ENCODE peak calls at places on chromosomes 2 and 18, in six cellular contexts. One of them, this sample, is unnamed.

GRCh38 chr2:63654959-63655358 is 66.2 kb downstream of the MDH1 start:
- DNase-seq in brain microvascular endothelial cell: no peak
- DNase-seq in activated naive CD4-positive, alpha-beta T cell treated with anti-CD3 and anti-CD28 coated beads, Interleukin-2, amount 10 ng/mL, durations not matched to agents 7 days and 5 days: no peak
- DNase-seq in PC-3: peak
- DNase-seq in activated T-cell treated with anti-CD3 and anti-CD28 coated beads for 4 hours: no peak
- DNase-seq in neuronal stem cell: no peak
- DNase-seq in this sample: peak

GRCh38 chr2:20806286-20806685 is 16.6 kb downstream of the LDAH start:
- DNase-seq in neuronal stem cell: no peak
- DNase-seq in activated T-cell treated with anti-CD3 and anti-CD28 coated beads for 4 hours: no peak
- DNase-seq in brain microvascular endothelial cell: no peak
- DNase-seq in activated naive CD4-positive, alpha-beta T cell treated with anti-CD3 and anti-CD28 coated beads, Interleukin-2, amount 10 ng/mL, durations not matched to agents 7 days and 5 days: no peak
- DNase-seq in PC-3: no peak
- DNase-seq in this sample: no peak

GRCh38 chr2:229380101-229380625 is 109.1 kb upstream of the PID1 start:
- DNase-seq in activated T-cell treated with anti-CD3 and anti-CD28 coated beads for 4 hours: no peak
- DNase-seq in brain microvascular endothelial cell: no peak
- DNase-seq in neuronal stem cell: no peak
- DNase-seq in PC-3: no peak
- DNase-seq in activated naive CD4-positive, alpha-beta T cell treated with anti-CD3 and anti-CD28 coated beads, Interleukin-2, amount 10 ng/mL, durations not matched to agents 7 days and 5 days: no peak
- DNase-seq in this sample: no peak

GRCh38 chr2:134327367-134327766 is 73.5 kb downstream of the MGAT5 start:
- DNase-seq in neuronal stem cell: no peak
- DNase-seq in activated naive CD4-positive, alpha-beta T cell treated with anti-CD3 and anti-CD28 coated beads, Interleukin-2, amount 10 ng/mL, durations not matched to agents 7 days and 5 days: no peak
- DNase-seq in brain microvascular endothelial cell: peak
- DNase-seq in activated T-cell treated with anti-CD3 and anti-CD28 coated beads for 4 hours: no peak
- DNase-seq in PC-3: no peak
- DNase-seq in this sample: no peak

GRCh38 chr2:219998099-219998498 is 370.7 kb downstream of the SLC4A3 start:
- DNase-seq in brain microvascular endothelial cell: no peak
- DNase-seq in neuronal stem cell: no peak
- DNase-seq in activated T-cell treated with anti-CD3 and anti-CD28 coated beads for 4 hours: no peak
- DNase-seq in activated naive CD4-positive, alpha-beta T cell treated with anti-CD3 and anti-CD28 coated beads, Interleukin-2, amount 10 ng/mL, durations not matched to agents 7 days and 5 days: no peak
- DNase-seq in PC-3: peak
- DNase-seq in this sample: no peak

GRCh38 chr18:28124239-28125029 is 52.5 kb downstream of the CDH2 start:
- DNase-seq in brain microvascular endothelial cell: no peak
- DNase-seq in neuronal stem cell: no peak
- DNase-seq in PC-3: peak
- DNase-seq in activated T-cell treated with anti-CD3 and anti-CD28 coated beads for 4 hours: no peak
- DNase-seq in activated naive CD4-positive, alpha-beta T cell treated with anti-CD3 and anti-CD28 coated beads, Interleukin-2, amount 10 ng/mL, durations not matched to agents 7 days and 5 days: no peak
- DNase-seq in this sample: no peak

GRCh38 chr2:23523651-23524260 is 138.8 kb downstream of the KLHL29 start:
- DNase-seq in PC-3: no peak
- DNase-seq in activated naive CD4-positive, alpha-beta T cell treated with anti-CD3 and anti-CD28 coated beads, Interleukin-2, amount 10 ng/mL, durations not matched to agents 7 days and 5 days: no peak
- DNase-seq in neuronal stem cell: no peak
- DNase-seq in brain microvascular endothelial cell: no peak
- DNase-seq in activated T-cell treated with anti-CD3 and anti-CD28 coated beads for 4 hours: no peak
- DNase-seq in this sample: peak

GRCh38 chr2:163601377-163601776 is 134.4 kb downstream of the FIGN start:
- DNase-seq in activated T-cell treated with anti-CD3 and anti-CD28 coated beads for 4 hours: no peak
- DNase-seq in activated naive CD4-positive, alpha-beta T cell treated with anti-CD3 and anti-CD28 coated beads, Interleukin-2, amount 10 ng/mL, durations not matched to agents 7 days and 5 days: no peak
- DNase-seq in brain microvascular endothelial cell: peak
- DNase-seq in neuronal stem cell: peak
- DNase-seq in PC-3: no peak
- DNase-seq in this sample: no peak

GRCh38 chr2:66582975-66583842 is 148.3 kb downstream of the MEIS1 start:
- DNase-seq in neuronal stem cell: no peak
- DNase-seq in PC-3: no peak
- DNase-seq in brain microvascular endothelial cell: no peak
- DNase-seq in activated naive CD4-positive, alpha-beta T cell treated with anti-CD3 and anti-CD28 coated beads, Interleukin-2, amount 10 ng/mL, durations not matched to agents 7 days and 5 days: no peak
- DNase-seq in activated T-cell treated with anti-CD3 and anti-CD28 coated beads for 4 hours: no peak
- DNase-seq in this sample: no peak

GRCh38 chr2:42117923-42118758 is 51.0 kb upstream of the EML4 start:
- DNase-seq in activated T-cell treated with anti-CD3 and anti-CD28 coated beads for 4 hours: no peak
- DNase-seq in brain microvascular endothelial cell: peak
- DNase-seq in activated naive CD4-positive, alpha-beta T cell treated with anti-CD3 and anti-CD28 coated beads, Interleukin-2, amount 10 ng/mL, durations not matched to agents 7 days and 5 days: no peak
- DNase-seq in PC-3: peak
- DNase-seq in neuronal stem cell: no peak
- DNase-seq in this sample: peak

GRCh38 chr18:28032177-28032576 is 144.8 kb downstream of the CDH2 start:
- DNase-seq in activated naive CD4-positive, alpha-beta T cell treated with anti-CD3 and anti-CD28 coated beads, Interleukin-2, amount 10 ng/mL, durations not matched to agents 7 days and 5 days: no peak
- DNase-seq in PC-3: peak
- DNase-seq in neuronal stem cell: no peak
- DNase-seq in activated T-cell treated with anti-CD3 and anti-CD28 coated beads for 4 hours: no peak
- DNase-seq in brain microvascular endothelial cell: no peak
- DNase-seq in this sample: no peak

GRCh38 chr2:159032580-159032979 is 64.1 kb downstream of the TANC1 start:
- DNase-seq in activated naive CD4-positive, alpha-beta T cell treated with anti-CD3 and anti-CD28 coated beads, Interleukin-2, amount 10 ng/mL, durations not matched to agents 7 days and 5 days: no peak
- DNase-seq in PC-3: no peak
- DNase-seq in brain microvascular endothelial cell: no peak
- DNase-seq in activated T-cell treated with anti-CD3 and anti-CD28 coated beads for 4 hours: no peak
- DNase-seq in neuronal stem cell: no peak
- DNase-seq in this sample: no peak

GRCh38 chr2:64632855-64633819 is 20.6 kb downstream of the SERTAD2 start:
- DNase-seq in neuronal stem cell: no peak
- DNase-seq in brain microvascular endothelial cell: no peak
- DNase-seq in activated naive CD4-positive, alpha-beta T cell treated with anti-CD3 and anti-CD28 coated beads, Interleukin-2, amount 10 ng/mL, durations not matched to agents 7 days and 5 days: peak
- DNase-seq in PC-3: no peak
- DNase-seq in activated T-cell treated with anti-CD3 and anti-CD28 coated beads for 4 hours: no peak
- DNase-seq in this sample: no peak

GRCh38 chr2:237980751-237981150 is 13.9 kb downstream of the UBE2F start:
- DNase-seq in brain microvascular endothelial cell: no peak
- DNase-seq in activated naive CD4-positive, alpha-beta T cell treated with anti-CD3 and anti-CD28 coated beads, Interleukin-2, amount 10 ng/mL, durations not matched to agents 7 days and 5 days: peak
- DNase-seq in neuronal stem cell: no peak
- DNase-seq in activated T-cell treated with anti-CD3 and anti-CD28 coated beads for 4 hours: no peak
- DNase-seq in PC-3: no peak
- DNase-seq in this sample: no peak

GRCh38 chr18:50099725-50100414 is 95.1 kb downstream of the MYO5B start:
- DNase-seq in PC-3: peak
- DNase-seq in brain microvascular endothelial cell: no peak
- DNase-seq in activated naive CD4-positive, alpha-beta T cell treated with anti-CD3 and anti-CD28 coated beads, Interleukin-2, amount 10 ng/mL, durations not matched to agents 7 days and 5 days: no peak
- DNase-seq in neuronal stem cell: no peak
- DNase-seq in activated T-cell treated with anti-CD3 and anti-CD28 coated beads for 4 hours: no peak
- DNase-seq in this sample: peak

GRCh38 chr2:241950413-241950863 is 80.9 kb downstream of the RTP5 start:
- DNase-seq in activated T-cell treated with anti-CD3 and anti-CD28 coated beads for 4 hours: no peak
- DNase-seq in neuronal stem cell: no peak
- DNase-seq in PC-3: no peak
- DNase-seq in activated naive CD4-positive, alpha-beta T cell treated with anti-CD3 and anti-CD28 coated beads, Interleukin-2, amount 10 ng/mL, durations not matched to agents 7 days and 5 days: no peak
- DNase-seq in brain microvascular endothelial cell: no peak
- DNase-seq in this sample: no peak

GRCh38 chr2:195486987-195487644 is 169.9 kb upstream of the SLC39A10 start:
- DNase-seq in brain microvascular endothelial cell: peak
- DNase-seq in activated naive CD4-positive, alpha-beta T cell treated with anti-CD3 and anti-CD28 coated beads, Interleukin-2, amount 10 ng/mL, durations not matched to agents 7 days and 5 days: peak
- DNase-seq in PC-3: peak
- DNase-seq in neuronal stem cell: no peak
- DNase-seq in activated T-cell treated with anti-CD3 and anti-CD28 coated beads for 4 hours: no peak
- DNase-seq in this sample: peak

GRCh38 chr2:43537137-43537536 is 58.7 kb downstream of the THADA start:
- DNase-seq in PC-3: no peak
- DNase-seq in neuronal stem cell: no peak
- DNase-seq in activated T-cell treated with anti-CD3 and anti-CD28 coated beads for 4 hours: no peak
- DNase-seq in brain microvascular endothelial cell: no peak
- DNase-seq in activated naive CD4-positive, alpha-beta T cell treated with anti-CD3 and anti-CD28 coated beads, Interleukin-2, amount 10 ng/mL, durations not matched to agents 7 days and 5 days: no peak
- DNase-seq in this sample: no peak

GRCh38 chr2:239811001-239811798 is 213.9 kb downstream of the NDUFA10 start:
- DNase-seq in neuronal stem cell: no peak
- DNase-seq in brain microvascular endothelial cell: no peak
- DNase-seq in activated T-cell treated with anti-CD3 and anti-CD28 coated beads for 4 hours: no peak
- DNase-seq in PC-3: no peak
- DNase-seq in activated naive CD4-positive, alpha-beta T cell treated with anti-CD3 and anti-CD28 coated beads, Interleukin-2, amount 10 ng/mL, durations not matched to agents 7 days and 5 days: no peak
- DNase-seq in this sample: no peak

GRCh38 chr18:31558567-31558966 is 33.1 kb upstream of the TTR start:
- DNase-seq in neuronal stem cell: no peak
- DNase-seq in brain microvascular endothelial cell: no peak
- DNase-seq in activated T-cell treated with anti-CD3 and anti-CD28 coated beads for 4 hours: no peak
- DNase-seq in PC-3: no peak
- DNase-seq in activated naive CD4-positive, alpha-beta T cell treated with anti-CD3 and anti-CD28 coated beads, Interleukin-2, amount 10 ng/mL, durations not matched to agents 7 days and 5 days: no peak
- DNase-seq in this sample: no peak

GRCh38 chr2:61632276-61633169 is 94.4 kb upstream of the XPO1 start:
- DNase-seq in activated naive CD4-positive, alpha-beta T cell treated with anti-CD3 and anti-CD28 coated beads, Interleukin-2, amount 10 ng/mL, durations not matched to agents 7 days and 5 days: no peak
- DNase-seq in PC-3: no peak
- DNase-seq in activated T-cell treated with anti-CD3 and anti-CD28 coated beads for 4 hours: no peak
- DNase-seq in neuronal stem cell: no peak
- DNase-seq in brain microvascular endothelial cell: no peak
- DNase-seq in this sample: no peak

GRCh38 chr2:19804861-19805260 is 96.9 kb downstream of the TTC32 start:
- DNase-seq in brain microvascular endothelial cell: no peak
- DNase-seq in PC-3: no peak
- DNase-seq in activated naive CD4-positive, alpha-beta T cell treated with anti-CD3 and anti-CD28 coated beads, Interleukin-2, amount 10 ng/mL, durations not matched to agents 7 days and 5 days: no peak
- DNase-seq in activated T-cell treated with anti-CD3 and anti-CD28 coated beads for 4 hours: no peak
- DNase-seq in neuronal stem cell: no peak
- DNase-seq in this sample: no peak

GRCh38 chr2:222707689-222708273 is 36.3 kb downstream of the MOGAT1 start:
- DNase-seq in brain microvascular endothelial cell: peak
- DNase-seq in PC-3: peak
- DNase-seq in activated naive CD4-positive, alpha-beta T cell treated with anti-CD3 and anti-CD28 coated beads, Interleukin-2, amount 10 ng/mL, durations not matched to agents 7 days and 5 days: no peak
- DNase-seq in activated T-cell treated with anti-CD3 and anti-CD28 coated beads for 4 hours: no peak
- DNase-seq in neuronal stem cell: no peak
- DNase-seq in this sample: peak

GRCh38 chr2:205613970-205614559 is 68.2 kb upstream of the NRP2 start:
- DNase-seq in neuronal stem cell: no peak
- DNase-seq in brain microvascular endothelial cell: no peak
- DNase-seq in activated naive CD4-positive, alpha-beta T cell treated with anti-CD3 and anti-CD28 coated beads, Interleukin-2, amount 10 ng/mL, durations not matched to agents 7 days and 5 days: no peak
- DNase-seq in activated T-cell treated with anti-CD3 and anti-CD28 coated beads for 4 hours: no peak
- DNase-seq in PC-3: no peak
- DNase-seq in this sample: no peak

GRCh38 chr2:100367163-100367562 is 44.9 kb upstream of the LONRF2 start:
- DNase-seq in neuronal stem cell: no peak
- DNase-seq in PC-3: no peak
- DNase-seq in activated T-cell treated with anti-CD3 and anti-CD28 coated beads for 4 hours: no peak
- DNase-seq in activated naive CD4-positive, alpha-beta T cell treated with anti-CD3 and anti-CD28 coated beads, Interleukin-2, amount 10 ng/mL, durations not matched to agents 7 days and 5 days: no peak
- DNase-seq in brain microvascular endothelial cell: no peak
- DNase-seq in this sample: no peak

GRCh38 chr2:236674238-236674637 is 104.6 kb downstream of the ACKR3 start:
- DNase-seq in brain microvascular endothelial cell: no peak
- DNase-seq in activated T-cell treated with anti-CD3 and anti-CD28 coated beads for 4 hours: no peak
- DNase-seq in activated naive CD4-positive, alpha-beta T cell treated with anti-CD3 and anti-CD28 coated beads, Interleukin-2, amount 10 ng/mL, durations not matched to agents 7 days and 5 days: no peak
- DNase-seq in neuronal stem cell: no peak
- DNase-seq in PC-3: no peak
- DNase-seq in this sample: no peak

GRCh38 chr18:9643549-9643948 is 29.2 kb upstream of the PPP4R1 start:
- DNase-seq in PC-3: peak
- DNase-seq in neuronal stem cell: peak
- DNase-seq in brain microvascular endothelial cell: peak
- DNase-seq in activated naive CD4-positive, alpha-beta T cell treated with anti-CD3 and anti-CD28 coated beads, Interleukin-2, amount 10 ng/mL, durations not matched to agents 7 days and 5 days: no peak
- DNase-seq in activated T-cell treated with anti-CD3 and anti-CD28 coated beads for 4 hours: no peak
- DNase-seq in this sample: peak

GRCh38 chr2:46876741-46877384 is 38.7 kb downstream of the MCFD2 start:
- DNase-seq in PC-3: peak
- DNase-seq in activated naive CD4-positive, alpha-beta T cell treated with anti-CD3 and anti-CD28 coated beads, Interleukin-2, amount 10 ng/mL, durations not matched to agents 7 days and 5 days: no peak
- DNase-seq in activated T-cell treated with anti-CD3 and anti-CD28 coated beads for 4 hours: no peak
- DNase-seq in brain microvascular endothelial cell: peak
- DNase-seq in neuronal stem cell: no peak
- DNase-seq in this sample: peak

GRCh38 chr2:173021939-173022371 is 53.7 kb upstream of the MAP3K20 start:
- DNase-seq in activated naive CD4-positive, alpha-beta T cell treated with anti-CD3 and anti-CD28 coated beads, Interleukin-2, amount 10 ng/mL, durations not matched to agents 7 days and 5 days: no peak
- DNase-seq in activated T-cell treated with anti-CD3 and anti-CD28 coated beads for 4 hours: no peak
- DNase-seq in neuronal stem cell: no peak
- DNase-seq in PC-3: peak
- DNase-seq in brain microvascular endothelial cell: peak
- DNase-seq in this sample: peak

GRCh38 chr18:400466-400865 is 100.0 kb downstream of the COLEC12 start:
- DNase-seq in activated naive CD4-positive, alpha-beta T cell treated with anti-CD3 and anti-CD28 coated beads, Interleukin-2, amount 10 ng/mL, durations not matched to agents 7 days and 5 days: no peak
- DNase-seq in PC-3: no peak
- DNase-seq in activated T-cell treated with anti-CD3 and anti-CD28 coated beads for 4 hours: no peak
- DNase-seq in neuronal stem cell: no peak
- DNase-seq in brain microvascular endothelial cell: no peak
- DNase-seq in this sample: peak

GRCh38 chr2:98299506-98299905 is 46.8 kb upstream of the CNGA3 start:
- DNase-seq in activated T-cell treated with anti-CD3 and anti-CD28 coated beads for 4 hours: no peak
- DNase-seq in PC-3: no peak
- DNase-seq in brain microvascular endothelial cell: no peak
- DNase-seq in activated naive CD4-positive, alpha-beta T cell treated with anti-CD3 and anti-CD28 coated beads, Interleukin-2, amount 10 ng/mL, durations not matched to agents 7 days and 5 days: no peak
- DNase-seq in neuronal stem cell: no peak
- DNase-seq in this sample: no peak

GRCh38 chr18:69599377-69599776 is 198.7 kb downstream of the DOK6 start:
- DNase-seq in brain microvascular endothelial cell: no peak
- DNase-seq in neuronal stem cell: no peak
- DNase-seq in PC-3: no peak
- DNase-seq in activated T-cell treated with anti-CD3 and anti-CD28 coated beads for 4 hours: no peak
- DNase-seq in activated naive CD4-positive, alpha-beta T cell treated with anti-CD3 and anti-CD28 coated beads, Interleukin-2, amount 10 ng/mL, durations not matched to agents 7 days and 5 days: no peak
- DNase-seq in this sample: no peak

GRCh38 chr18:40293311-40293710 is 1661.7 kb upstream of the PIK3C3 start:
- DNase-seq in activated naive CD4-positive, alpha-beta T cell treated with anti-CD3 and anti-CD28 coated beads, Interleukin-2, amount 10 ng/mL, durations not matched to agents 7 days and 5 days: no peak
- DNase-seq in activated T-cell treated with anti-CD3 and anti-CD28 coated beads for 4 hours: no peak
- DNase-seq in brain microvascular endothelial cell: no peak
- DNase-seq in PC-3: peak
- DNase-seq in neuronal stem cell: no peak
- DNase-seq in this sample: no peak

GRCh38 chr2:42047488-42048317 is at the start of gene PKDCC:
- DNase-seq in brain microvascular endothelial cell: no peak
- DNase-seq in neuronal stem cell: peak
- DNase-seq in activated naive CD4-positive, alpha-beta T cell treated with anti-CD3 and anti-CD28 coated beads, Interleukin-2, amount 10 ng/mL, durations not matched to agents 7 days and 5 days: peak
- DNase-seq in activated T-cell treated with anti-CD3 and anti-CD28 coated beads for 4 hours: no peak
- DNase-seq in PC-3: peak
- DNase-seq in this sample: peak

GRCh38 chr2:163607630-163608029 is 128.2 kb downstream of the FIGN start:
- DNase-seq in activated naive CD4-positive, alpha-beta T cell treated with anti-CD3 and anti-CD28 coated beads, Interleukin-2, amount 10 ng/mL, durations not matched to agents 7 days and 5 days: no peak
- DNase-seq in PC-3: no peak
- DNase-seq in neuronal stem cell: no peak
- DNase-seq in brain microvascular endothelial cell: no peak
- DNase-seq in activated T-cell treated with anti-CD3 and anti-CD28 coated beads for 4 hours: no peak
- DNase-seq in this sample: no peak